ENCODE peak calls at places on chromosomes 3 and 15, in five cellular contexts. X, O, Y, Q and C are unnamed samples.

GRCh38 chr15:96262497-96263268 is 67.8 kb upstream of the NR2F2 start:
- ATAC-seq in O (no peak), Q (no peak), X (no peak), Y (no peak), C (no peak)

GRCh38 chr15:66390670-66391069 is 4.0 kb downstream of the MAP2K1 start:
- ATAC-seq in Q (no peak), Y (no peak), X (no peak), O (no peak), C (peak)

GRCh38 chr15:53869044-53869805 is 109.0 kb upstream of the UNC13C start:
- ATAC-seq in Q (no peak), X (no peak), O (no peak), Y (no peak), C (no peak)

GRCh38 chr3:20056727-20057611 is 16.7 kb downstream of the KAT2B start:
- ATAC-seq in Q (peak), O (peak), X (peak), Y (peak), C (peak)

GRCh38 chr3:45980229-45980813 is 15.3 kb downstream of the FYCO1 start:
- ATAC-seq in Y (no peak), O (no peak), X (no peak), Q (no peak), C (no peak)

GRCh38 chr3:42663581-42664442 is 10.3 kb downstream of the ZBTB47 start:
- ATAC-seq in Y (peak), O (no peak), X (no peak), Q (no peak), C (no peak)

GRCh38 chr3:42653303-42653559 is 266 bp upstream of the ZBTB47 start:
- ATAC-seq in O (peak), X (no peak), Q (peak), Y (peak), C (peak)

GRCh38 chr3:169627789-169628188 is 35.7 kb downstream of the MECOM start:
- ATAC-seq in Y (peak), O (no peak), Q (no peak), X (no peak), C (no peak)

GRCh38 chr3:110126065-110126464 is 788.7 kb upstream of the DPPA4 start:
- ATAC-seq in O (peak), Y (peak), Q (no peak), X (no peak), C (no peak)

GRCh38 chr3:38579146-38579545 is 70.3 kb downstream of the SCN5A start:
- ATAC-seq in O (no peak), Y (no peak), X (peak), Q (peak), C (no peak)

GRCh38 chr3:128098234-128098633 is 25.4 kb downstream of the RUVBL1 start:
- ATAC-seq in X (no peak), Q (no peak), O (no peak), Y (peak), C (no peak)

GRCh38 chr3:134667956-134668355 is 17.1 kb upstream of the KY start:
- ATAC-seq in O (no peak), X (no peak), Q (no peak), Y (no peak), C (no peak)

GRCh38 chr3:24390169-24390821 is 104.4 kb downstream of the THRB start:
- ATAC-seq in Y (no peak), Q (no peak), X (no peak), O (no peak), C (no peak)

GRCh38 chr15:64478863-64479262 is 18.5 kb downstream of the ZNF609 start:
- ATAC-seq in Y (peak), O (no peak), X (no peak), Q (no peak), C (no peak)

GRCh38 chr3:134198414-134198813 is 52.2 kb downstream of the RYK start:
- ATAC-seq in X (no peak), Y (no peak), O (no peak), Q (no peak), C (no peak)

GRCh38 chr15:48126667-48127355 is 6.0 kb downstream of the SLC24A5 start:
- ATAC-seq in X (no peak), Y (no peak), O (no peak), Q (no peak), C (no peak)

GRCh38 chr3:42101048-42101447 is 9.9 kb downstream of the TRAK1 start:
- ATAC-seq in Q (no peak), X (peak), O (peak), Y (peak), C (peak)

GRCh38 chr3:58065700-58066167 is 57.5 kb downstream of the FLNB start:
- ATAC-seq in Q (no peak), Y (no peak), O (no peak), X (no peak), C (no peak)

GRCh38 chr3:127115691-127116351 is 77.1 kb upstream of the PRR23E start:
- ATAC-seq in Y (no peak), O (no peak), X (no peak), Q (no peak), C (no peak)

GRCh38 chr15:67267440-67267839 is 12.9 kb downstream of the IQCH start:
- ATAC-seq in X (no peak), O (no peak), Y (no peak), Q (no peak), C (no peak)

GRCh38 chr3:128273116-128273840 is 120.0 kb downstream of the EEFSEC start:
- ATAC-seq in O (no peak), X (peak), Q (no peak), Y (no peak), C (no peak)

GRCh38 chr3:45816544-45816943 is 20.2 kb upstream of the SLC6A20 start:
- ATAC-seq in X (peak), Q (no peak), O (no peak), Y (peak), C (no peak)

GRCh38 chr3:138881233-138881632 is 46.5 kb upstream of the PIK3CB start:
- ATAC-seq in Q (no peak), Y (no peak), O (no peak), X (no peak), C (no peak)

GRCh38 chr15:85792872-85793621 is 1.7 kb downstream of the KLHL25 start:
- ATAC-seq in X (no peak), O (no peak), Q (no peak), Y (no peak), C (no peak)